ENCODE peak calls at places on chromosomes 6 and 20, in five cellular contexts. U is NCI-H1092 treated with DMSO at 0.1 percent for 48 hours; X is naive thymus-derived CD8-positive, alpha-beta T cell; W is left lung; L is NCI-H748 treated with DMSO at 0.1 percent for 48 hours. Q is an unnamed sample.

GRCh38 chr6:57127763-57128162 is 37.8 kb downstream of the ZNF451 start:
- DNase-seq in U (no peak), X (no peak), W (no peak), L (no peak), Q (no peak)

GRCh38 chr6:168525114-168525513 is 84.1 kb downstream of the SMOC2 start:
- DNase-seq in U (no peak), X (no peak), W (no peak), L (no peak), Q (no peak)

GRCh38 chr6:25446815-25447569 is 167.8 kb downstream of the CARMIL1 start:
- DNase-seq in U (no peak), X (no peak), W (no peak), L (no peak), Q (no peak)

GRCh38 chr6:108157234-108157971 is 8.4 kb upstream of the NR2E1 start:
- DNase-seq in U (no peak), X (no peak), W (peak), L (no peak), Q (no peak)

GRCh38 chr6:111553580-111553979 is 52.1 kb downstream of the TRAF3IP2 start:
- DNase-seq in U (no peak), X (no peak), W (no peak), L (no peak), Q (no peak)

GRCh38 chr6:161152904-161153662 is 120.8 kb downstream of the AGPAT4 start:
- DNase-seq in U (no peak), X (peak), W (peak), L (no peak), Q (no peak)

GRCh38 chr6:138728672-138729071 is 44.9 kb upstream of the CCDC28A start:
- DNase-seq in U (no peak), X (no peak), W (no peak), L (no peak), Q (no peak)

GRCh38 chr6:4664117-4664626 is 112.0 kb upstream of the CDYL start:
- DNase-seq in U (no peak), X (no peak), W (no peak), L (no peak), Q (no peak)

GRCh38 chr6:80182291-80182690 is 75.8 kb downstream of the BCKDHB start:
- DNase-seq in U (no peak), X (no peak), W (no peak), L (no peak), Q (no peak)

GRCh38 chr20:1934578-1935573 is 39.7 kb downstream of the SIRPA start:
- DNase-seq in U (no peak), X (no peak), W (no peak), L (no peak), Q (no peak)

GRCh38 chr20:51800769-51801219 is 1.5 kb downstream of the SALL4 start:
- DNase-seq in U (no peak), X (no peak), W (no peak), L (no peak), Q (no peak)

GRCh38 chr20:23273776-23274175 is 76.8 kb upstream of the NXT1 start:
- DNase-seq in U (no peak), X (no peak), W (no peak), L (no peak), Q (no peak)

GRCh38 chr20:39670987-39671386 is 708.8 kb downstream of the DHX35 start:
- DNase-seq in U (no peak), X (no peak), W (no peak), L (no peak), Q (no peak)

GRCh38 chr6:165766457-165766856 is 103.4 kb upstream of the PDE10A start:
- DNase-seq in U (no peak), X (no peak), W (no peak), L (no peak), Q (no peak)

GRCh38 chr20:53975761-53976160 is 94.6 kb downstream of the BCAS1 start:
- DNase-seq in U (no peak), X (no peak), W (no peak), L (no peak), Q (no peak)

GRCh38 chr20:37202267-37202943 is 23.1 kb upstream of the MROH8 start:
- DNase-seq in U (peak), X (peak), W (no peak), L (no peak), Q (no peak)